ENCODE peak calls at places on chromosome 16, in seven cellular contexts. A, N, H, Z, P, L and Q are unnamed samples. For H3K27me3, the result is how much of the 10 kb centered on the place peaks cover.

GRCh38 chr16:84596161-84596560 is 21.7 kb downstream of the COTL1 start:
- DNase-seq in H (no peak), P (no peak), L (no peak), Z (no peak), N (no peak), A (no peak), Q (no peak)

GRCh38 chr16:75288596-75289120 is 37.2 kb upstream of the BCAR1 start:
- DNase-seq in N (no peak), L (no peak), A (no peak), Z (no peak), P (no peak), H (peak), Q (no peak)

GRCh38 chr16:5296163-5296562 is 198.6 kb upstream of the EEF2KMT start:
- DNase-seq in A (no peak), L (no peak), H (no peak), P (no peak), Z (no peak), N (no peak), Q (no peak)

GRCh38 chr16:53142823-53143568 is 88.2 kb downstream of the CHD9 start:
- DNase-seq in A (no peak), N (no peak), L (peak), P (peak), Z (no peak), H (no peak), Q (no peak)

GRCh38 chr16:52435573-52435972 is 111.4 kb downstream of the TOX3 start:
- DNase-seq in L (no peak), Z (no peak), N (no peak), A (no peak), H (no peak), P (no peak), Q (no peak)

GRCh38 chr16:68992521-68992920 is 112.9 kb upstream of the HAS3 start:
- DNase-seq in H (no peak), L (peak), N (peak), P (peak), Z (peak), A (no peak), Q (no peak)

GRCh38 chr16:61128545-61129323 is 907.5 kb downstream of the CDH8 start:
- DNase-seq in N (no peak), L (no peak), P (no peak), H (peak), A (no peak), Z (no peak), Q (no peak)

GRCh38 chr16:14325921-14326401 is 254.8 kb downstream of the MRTFB start:
- DNase-seq in P (no peak), Z (no peak), N (no peak), H (no peak), L (no peak), A (no peak), Q (no peak)

GRCh38 chr16:4048481-4048880 is 67.8 kb downstream of the ADCY9 start:
- DNase-seq in A (no peak), Z (no peak), H (no peak), N (no peak), P (no peak), L (no peak), Q (peak)

GRCh38 chr16:51569204-51569911 is 418.3 kb upstream of the SALL1 start:
- DNase-seq in P (no peak), H (no peak), L (no peak), N (no peak), A (no peak), Z (no peak), Q (no peak)

GRCh38 chr16:12228079-12228606 is 251.6 kb downstream of the SNX29 start:
- DNase-seq in P (no peak), N (no peak), A (no peak), H (no peak), Z (no peak), L (no peak), Q (no peak)

GRCh38 chr16:14244344-14245010 is 173.4 kb downstream of the MRTFB start:
- DNase-seq in H (no peak), Z (no peak), N (peak), P (peak), L (no peak), A (no peak), Q (no peak)

GRCh38 chr16:84103678-84104077 is 13.1 kb downstream of the MBTPS1 start:
- DNase-seq in P (no peak), Z (peak), H (no peak), A (no peak), N (peak), L (no peak), Q (no peak)

GRCh38 chr16:4182581-4183257 is 59.2 kb downstream of the SRL start:
- DNase-seq in L (no peak), A (no peak), N (no peak), P (no peak), Z (no peak), H (no peak), Q (no peak)

GRCh38 chr16:70593544-70593943 is 52.8 kb upstream of the IL34 start:
- DNase-seq in P (no peak), A (no peak), Z (no peak), H (no peak), N (no peak), L (no peak), Q (no peak)

GRCh38 chr16:83958137-83958810 is 5.2 kb downstream of the OSGIN1 start:
- DNase-seq in P (peak), Z (no peak), H (no peak), N (no peak), L (no peak), A (no peak), Q (no peak)

GRCh38 chr16:67594956-67595355 is 32.6 kb downstream of the CTCF start:
- DNase-seq in L (peak), Z (peak), N (peak), H (no peak), A (no peak), P (peak), Q (no peak)

GRCh38 chr16:83769397-83770008 is 38.3 kb upstream of the HSBP1 start:
- DNase-seq in P (no peak), A (no peak), N (no peak), H (no peak), L (no peak), Z (no peak), Q (no peak)

GRCh38 chr16:84599528-84600202 is 18.2 kb downstream of the COTL1 start:
- DNase-seq in N (peak), A (peak), H (peak), L (peak), P (peak), Z (no peak), Q (peak)

GRCh38 chr16:10883004-10883403 is 6.0 kb downstream of the CIITA start:
- DNase-seq in N (no peak), P (no peak), H (no peak), Z (peak), A (peak), L (no peak), Q (no peak)

GRCh38 chr16:1918312-1918889 is at the start of gene HS3ST6:
- DNase-seq in Z (no peak), P (no peak), H (no peak), A (no peak), N (no peak), L (no peak), Q (no peak)
- H3K27me3 ChIP-seq in Z (under half), P (half or more), H (half or more), A (under half), N (under half), L (half or more), Q (half or more)

DNA sequence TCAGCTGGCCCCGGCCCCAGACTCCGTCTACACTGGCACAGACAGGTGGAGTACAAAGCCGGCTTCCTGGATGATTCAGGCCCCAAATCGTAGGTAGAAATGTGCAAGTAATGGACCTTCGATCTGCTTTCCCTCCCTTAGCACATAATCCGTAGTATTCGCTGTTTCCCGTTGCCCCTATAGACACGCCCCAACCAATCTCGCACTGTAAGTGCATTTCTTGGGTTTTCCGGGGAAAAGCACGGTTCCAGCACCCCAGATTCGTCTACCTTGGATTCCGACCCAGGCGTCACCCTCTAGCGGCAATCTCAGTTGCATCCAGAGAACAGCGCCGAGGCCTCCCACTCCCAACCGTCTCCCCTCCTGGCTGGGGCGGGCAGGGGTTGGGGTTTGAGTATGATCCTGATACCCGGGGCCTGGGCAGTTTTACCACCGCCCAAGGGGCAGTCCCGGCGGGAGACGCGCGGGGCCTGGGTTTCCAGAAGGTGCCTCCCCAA is 12.1 kb upstream of the FOXF1 start:
- DNase-seq in Z (no peak), A (no peak), H (no peak), L (peak), P (peak), N (peak), Q (peak)
- H3K27me3 ChIP-seq in Z (half or more), A (under half), H (half or more), L (half or more), P (under half), N (under half), Q (under half)

DNA sequence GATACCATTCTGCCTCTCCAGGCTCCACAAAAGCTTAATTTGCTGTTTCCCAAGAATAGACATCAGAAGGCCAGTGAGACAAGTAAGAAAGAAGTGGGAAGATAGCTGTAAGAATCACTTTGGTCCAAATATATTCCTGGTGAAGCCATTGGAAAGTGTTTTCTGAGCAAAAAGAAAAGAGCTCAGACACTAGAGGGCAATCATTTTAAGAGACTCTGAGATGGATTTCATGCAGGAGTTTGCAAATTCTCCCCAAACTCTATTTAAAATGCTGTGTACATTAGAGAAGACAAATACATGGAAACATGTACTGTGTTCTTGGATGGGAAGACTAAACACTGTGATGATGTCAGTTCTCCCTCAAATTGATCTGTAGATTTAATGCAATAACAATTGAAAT is 8.0 kb upstream of the SLC6A2 start:
- DNase-seq in A (no peak), N (no peak), Z (no peak), P (no peak), L (no peak), H (no peak), Q (no peak)
- H3K27me3 ChIP-seq in A (under half), N (under half), Z (under half), P (half or more), L (half or more), H (under half), Q (under half)

GRCh38 chr16:1070084-1070987 is 2.2 kb upstream of the SSTR5 start:
- DNase-seq in Z (no peak), N (no peak), L (no peak), P (no peak), H (no peak), A (no peak), Q (no peak)
- H3K27me3 ChIP-seq in Z (under half), N (under half), L (half or more), P (half or more), H (half or more), A (under half), Q (half or more)

GRCh38 chr16:15593235-15593634 is 49.7 kb downstream of the MARF1 start:
- DNase-seq in P (no peak), Z (no peak), L (no peak), A (no peak), H (no peak), N (no peak), Q (no peak)
- H3K27me3 ChIP-seq in P (under half), Z (under half), L (under half), A (under half), H (under half), N (under half), Q (under half)

GRCh38 chr16:58807276-58807675 is 73.2 kb upstream of the GOT2 start:
- DNase-seq in A (no peak), N (no peak), Z (no peak), P (no peak), H (no peak), L (no peak), Q (no peak)

GRCh38 chr16:58814348-58814801 is 80.3 kb upstream of the GOT2 start:
- DNase-seq in L (peak), A (peak), P (peak), Z (peak), H (peak), N (peak), Q (no peak)

GRCh38 chr16:58809213-58809612 is 75.1 kb upstream of the GOT2 start:
- DNase-seq in Z (no peak), A (no peak), L (no peak), N (no peak), P (no peak), H (no peak), Q (no peak)
- H3K27me3 ChIP-seq in Z (under half), A (under half), L (under half), N (under half), P (under half), H (under half), Q (under half)